ENCODE peak calls at places on chromosomes 13 and 19, in four cellular contexts. I is dermis blood vessel endothelial cell; P is stimulated activated naive CD8-positive, alpha-beta T cell treated with anti-CD3 and anti-CD28 coated beads, Interleukin-15, Interleukin-2, amounts not matched to agents 100 U/mL and 50 U/mL, for 24 hours; C is GM12892. S is an unnamed sample.

GRCh38 chr19:17834350-17835181 is 13.2 kb downstream of the JAK3 start:
- DNase-seq in I (no peak), P (no peak), C (no peak), S (no peak)

GRCh38 chr19:4987692-4988370 is 18.9 kb downstream of the KDM4B start:
- DNase-seq in I (no peak), P (no peak), C (no peak), S (no peak)

GRCh38 chr19:9622531-9622930 is 1.5 kb upstream of the ZNF561 start:
- DNase-seq in I (peak), P (no peak), C (no peak), S (peak)

GRCh38 chr19:30091456-30091855 is 149.4 kb downstream of the URI1 start:
- DNase-seq in I (no peak), P (no peak), C (no peak), S (no peak)

GRCh38 chr13:90562388-90562787 is 785.1 kb upstream of the MIR17HG start:
- DNase-seq in I (no peak), P (no peak), C (no peak), S (no peak)

GRCh38 chr13:36815069-36815468 is 4.0 kb upstream of the RFXAP start:
- DNase-seq in I (peak), P (no peak), C (no peak), S (no peak)

GRCh38 chr19:45153339-45154063 is 7.3 kb downstream of the NKPD1 start:
- DNase-seq in I (peak), P (peak), C (peak), S (no peak)

GRCh38 chr13:95185851-95186250 is 115.4 kb downstream of the ABCC4 start:
- DNase-seq in I (no peak), P (no peak), C (no peak), S (no peak)

GRCh38 chr13:89113744-89114143 is 1442.6 kb downstream of the SLITRK5 start:
- DNase-seq in I (no peak), P (no peak), C (no peak), S (no peak)

GRCh38 chr13:43484432-43485225 is 302.1 kb downstream of the ENOX1 start:
- DNase-seq in I (no peak), P (no peak), C (no peak), S (no peak)

GRCh38 chr19:49442354-49442753 is 1.0 kb upstream of the SLC17A7 start:
- DNase-seq in I (no peak), P (no peak), C (no peak), S (no peak)

GRCh38 chr13:103443604-103444003 is 377.4 kb upstream of the SLC10A2 start:
- DNase-seq in I (no peak), P (no peak), C (no peak), S (no peak)

GRCh38 chr13:75635621-75636338 is at the start of gene LMO7:
- DNase-seq in I (peak), P (peak), C (peak), S (no peak)

GRCh38 chr13:76239031-76239680 is 603.0 kb downstream of the LMO7 start:
- DNase-seq in I (no peak), P (no peak), C (no peak), S (no peak)

GRCh38 chr19:35908977-35909683 is 1.0 kb upstream of the TYROBP start:
- DNase-seq in I (no peak), P (peak), C (no peak), S (no peak)

GRCh38 chr13:37531054-37531453 is 67.5 kb downstream of the POSTN start:
- DNase-seq in I (no peak), P (no peak), C (no peak), S (no peak)